ENCODE peak calls at places on chromosomes 16 and 17, in ten cellular contexts. Q, D, L, C, N, R, Y, W, I and E are unnamed samples.

GRCh38 chr16:4420703-4421102 is 4.3 kb upstream of the CORO7 start:
- DNase-seq in L (no peak), D (no peak), I (no peak), R (no peak), W (no peak), N (no peak), C (no peak), Y (no peak), Q (no peak), E (peak)

GRCh38 chr16:85316944-85317343 is 204.7 kb upstream of the CIBAR2 start:
- DNase-seq in W (no peak), L (no peak), Y (no peak), C (no peak), I (no peak), Q (no peak), N (no peak), D (no peak), R (no peak), E (no peak)

GRCh38 chr17:744937-745336 is 7.1 kb downstream of the GEMIN4 start:
- DNase-seq in C (no peak), Q (no peak), R (no peak), L (no peak), D (no peak), Y (no peak), N (no peak), W (no peak), I (no peak), E (no peak)

GRCh38 chr17:4672726-4673125 is 31.2 kb downstream of the PELP1 start:
- DNase-seq in W (no peak), L (no peak), Y (no peak), R (no peak), C (no peak), Q (no peak), I (no peak), D (no peak), N (no peak), E (no peak)

GRCh38 chr17:8629371-8630226 is 926 bp downstream of the MYH10 start:
- DNase-seq in N (peak), W (peak), Y (peak), L (peak), C (peak), R (peak), I (no peak), Q (peak), D (peak), E (no peak)

GRCh38 chr17:38761612-38762011 is 9.1 kb downstream of the PSMB3 start:
- DNase-seq in R (peak), Q (peak), Y (no peak), N (peak), L (peak), C (no peak), W (peak), D (peak), I (no peak), E (no peak)

GRCh38 chr16:56190903-56191806 is at the start of gene GNAO1:
- DNase-seq in L (peak), D (peak), N (peak), R (peak), I (peak), Q (peak), C (peak), Y (peak), W (peak), E (no peak)

GRCh38 chr16:8776193-8776592 is 21.2 kb downstream of the TMEM186 start:
- DNase-seq in N (no peak), R (no peak), Q (no peak), D (peak), L (no peak), W (no peak), C (no peak), Y (no peak), I (no peak), E (no peak)

GRCh38 chr16:30472328-30472942 is at the start of gene ITGAL:
- DNase-seq in W (no peak), D (no peak), N (no peak), Q (no peak), R (no peak), C (peak), Y (no peak), L (no peak), I (peak), E (peak)

GRCh38 chr16:49649013-49649785 is 206.7 kb downstream of the ZNF423 start:
- DNase-seq in L (no peak), Q (no peak), Y (no peak), N (peak), D (peak), C (no peak), W (no peak), I (no peak), R (no peak), E (no peak)

GRCh38 chr16:22255335-22255734 is 41.9 kb upstream of the POLR3E start:
- DNase-seq in L (no peak), D (no peak), Q (no peak), I (no peak), R (no peak), C (no peak), N (no peak), Y (no peak), W (no peak), E (no peak)

GRCh38 chr17:57032343-57032742 is 52.7 kb upstream of the AKAP1 start:
- DNase-seq in R (no peak), I (no peak), L (no peak), D (no peak), Q (no peak), C (peak), N (no peak), W (peak), Y (peak), E (no peak)

DNA sequence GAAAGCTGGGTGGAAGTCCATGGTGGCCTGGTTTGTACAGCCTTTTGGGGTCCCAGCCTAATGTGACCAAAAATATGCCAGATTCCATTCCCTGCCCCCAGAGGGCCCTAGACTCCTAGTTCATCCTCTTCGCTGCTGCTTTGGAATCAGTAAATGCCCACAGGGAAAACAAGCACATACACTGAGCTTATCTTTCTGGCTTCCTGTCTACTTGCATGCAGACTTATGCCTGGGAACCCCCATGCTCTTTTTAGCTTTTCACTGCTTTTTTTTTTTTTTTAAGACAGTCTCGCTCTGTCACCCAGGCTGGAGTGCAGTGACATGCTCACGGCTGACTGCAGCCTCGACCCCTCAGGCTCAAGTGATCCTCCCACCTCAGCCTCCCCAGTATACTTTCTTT is 6.2 kb upstream of the CD300LG start:
- DNase-seq in R (no peak), C (no peak), I (no peak), W (peak), N (peak), Y (no peak), Q (no peak), L (no peak), D (no peak), E (no peak)
- TF ChIP-seq CTCF in R (no peak), C (peak), I (no peak), W (peak), N (peak), Y (peak), Q (no peak), L (no peak), D (peak), E (peak)

GRCh38 chr16:55145771-55146603 is 178.0 kb upstream of the IRX6 start:
- DNase-seq in N (no peak), R (no peak), W (no peak), L (no peak), Y (no peak), Q (no peak), C (no peak), I (no peak), D (no peak), E (no peak)
- TF ChIP-seq CTCF in N (no peak), R (no peak), W (no peak), L (no peak), Y (no peak), Q (no peak), C (no peak), I (no peak), D (no peak), E (no peak)

DNA sequence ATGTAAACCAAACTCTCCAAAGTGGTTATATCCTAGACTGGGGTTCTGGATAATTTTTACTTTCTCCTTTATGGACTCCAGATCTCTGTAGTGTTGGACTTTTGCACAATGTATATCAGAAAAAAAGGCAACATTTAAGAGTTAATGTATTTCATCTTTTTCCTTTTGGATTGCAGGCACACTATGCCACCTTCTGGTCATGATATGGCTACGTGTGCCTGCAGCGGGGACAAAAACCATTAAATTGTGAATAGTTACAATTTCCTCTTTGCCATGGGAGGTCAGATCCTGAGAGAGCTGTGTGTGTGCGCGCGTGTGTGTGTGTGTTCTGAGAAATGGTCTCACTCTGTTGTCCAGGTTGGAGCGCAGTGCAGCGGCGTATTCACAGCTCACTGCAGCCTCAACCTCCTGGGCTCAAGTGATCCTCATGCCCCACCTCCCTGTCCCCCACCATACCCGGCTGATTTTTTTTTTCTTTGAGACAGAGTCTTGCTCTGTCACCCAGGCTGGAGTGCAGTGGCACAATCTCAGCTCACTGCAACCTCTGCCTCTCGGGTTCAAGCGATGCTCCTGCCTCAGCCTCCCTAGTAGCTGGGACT is 4.3 kb upstream of the SGF29 start:
- DNase-seq in R (peak), C (no peak), Y (no peak), W (no peak), D (peak), I (no peak), N (peak), Q (peak), L (no peak), E (no peak)
- TF ChIP-seq CTCF in R (peak), C (peak), Y (peak), W (peak), D (peak), I (peak), N (peak), Q (peak), L (no peak), E (peak)

GRCh38 chr17:60391419-60392041 is 403 bp downstream of the USP32 start:
- DNase-seq in C (no peak), D (no peak), I (no peak), R (no peak), N (no peak), Y (no peak), L (peak), Q (peak), W (peak), E (no peak)

GRCh38 chr17:60390881-60391418 is 983 bp downstream of the USP32 start:
- DNase-seq in Y (no peak), D (peak), N (peak), W (peak), C (no peak), I (peak), Q (peak), R (peak), L (no peak), E (no peak)

GRCh38 chr17:60393840-60394529 is 2.1 kb upstream of the USP32 start:
- DNase-seq in L (no peak), R (no peak), D (no peak), Q (no peak), C (no peak), Y (no peak), I (no peak), W (peak), N (no peak), E (no peak)

GRCh38 chr17:60392845-60393702 is 1.1 kb upstream of the USP32 start:
- DNase-seq in D (peak), I (peak), N (peak), C (no peak), Q (peak), W (peak), L (no peak), R (peak), Y (no peak), E (no peak)

DNA sequence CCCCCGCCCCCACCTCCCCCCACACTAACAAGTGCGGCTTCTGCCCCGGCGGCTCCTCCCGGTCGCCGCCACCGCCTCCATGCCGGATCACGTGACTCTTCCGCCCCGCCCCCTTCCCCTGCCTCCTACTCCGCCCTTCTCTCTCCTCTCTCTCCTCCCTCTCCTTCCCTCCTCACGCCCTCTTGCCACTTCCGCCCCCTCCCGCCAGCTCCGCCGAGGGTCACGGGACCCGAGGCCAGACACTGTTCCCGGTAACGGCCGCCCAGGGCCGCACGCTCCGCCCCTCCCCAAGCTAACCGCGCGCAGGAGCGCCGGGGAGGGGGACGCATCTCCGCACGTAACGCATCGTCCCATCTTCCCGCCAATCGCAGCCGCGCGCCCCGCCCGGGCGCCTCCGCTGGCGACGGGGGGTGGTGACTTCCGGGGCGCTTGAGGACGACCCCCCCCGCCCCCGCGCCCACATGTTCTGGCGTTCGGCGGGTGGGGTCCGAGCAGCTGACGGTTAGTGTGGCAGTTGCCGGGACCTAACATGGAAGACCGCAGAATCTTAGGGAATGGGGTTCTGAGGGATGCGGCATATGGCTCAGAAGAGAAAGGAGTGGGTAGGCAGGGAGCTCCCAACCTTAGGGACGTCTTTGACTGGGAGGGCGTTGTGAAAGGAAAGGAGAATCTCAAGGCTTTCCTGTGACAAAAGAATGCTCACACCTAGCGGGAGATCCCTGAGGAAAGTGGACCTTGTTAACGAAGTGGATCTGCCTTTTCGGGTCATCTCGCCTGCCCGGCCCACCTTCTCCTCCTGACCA is at the start of gene USP32:
- DNase-seq in N (peak), Q (peak), L (peak), D (peak), Y (peak), R (peak), C (peak), I (peak), W (peak), E (peak)
- TF ChIP-seq CTCF in N (no peak), Q (peak), L (no peak), D (peak), Y (peak), R (peak), C (peak), I (peak), W (peak), E (peak)

GRCh38 chr17:77266891-77267341 is 126.1 kb downstream of the SEC14L1 start:
- DNase-seq in Y (no peak), L (peak), W (peak), I (no peak), C (no peak), R (no peak), N (no peak), D (peak), Q (no peak), E (peak)
- TF ChIP-seq CTCF in Y (no peak), L (peak), W (peak), I (no peak), C (no peak), R (no peak), N (peak), D (peak), Q (no peak), E (peak)

DNA sequence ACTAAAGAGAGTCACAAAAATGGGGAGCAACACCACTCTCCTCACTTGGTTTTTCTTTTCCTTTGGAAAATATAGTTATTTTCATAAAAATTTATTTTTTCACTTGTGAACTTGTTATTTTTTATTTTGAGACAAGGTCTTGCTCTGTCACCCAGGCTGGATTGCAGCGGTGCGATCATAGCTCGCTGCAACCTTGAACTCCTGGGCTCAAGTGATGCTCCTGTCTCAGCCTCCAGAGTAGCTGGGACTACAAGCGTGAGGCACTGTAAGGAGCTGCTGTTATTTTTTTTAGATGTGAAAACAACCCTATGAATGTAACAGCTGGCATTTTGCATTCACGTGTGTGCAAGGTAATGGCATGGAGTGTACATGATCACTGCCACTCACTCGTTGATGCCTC is 24.9 kb downstream of the LRRC75A start:
- DNase-seq in C (no peak), R (no peak), Y (no peak), D (no peak), I (no peak), N (no peak), W (no peak), Q (no peak), L (no peak), E (no peak)
- TF ChIP-seq CTCF in C (no peak), R (no peak), Y (no peak), D (no peak), I (no peak), N (no peak), W (no peak), Q (no peak), L (no peak), E (no peak)

DNA sequence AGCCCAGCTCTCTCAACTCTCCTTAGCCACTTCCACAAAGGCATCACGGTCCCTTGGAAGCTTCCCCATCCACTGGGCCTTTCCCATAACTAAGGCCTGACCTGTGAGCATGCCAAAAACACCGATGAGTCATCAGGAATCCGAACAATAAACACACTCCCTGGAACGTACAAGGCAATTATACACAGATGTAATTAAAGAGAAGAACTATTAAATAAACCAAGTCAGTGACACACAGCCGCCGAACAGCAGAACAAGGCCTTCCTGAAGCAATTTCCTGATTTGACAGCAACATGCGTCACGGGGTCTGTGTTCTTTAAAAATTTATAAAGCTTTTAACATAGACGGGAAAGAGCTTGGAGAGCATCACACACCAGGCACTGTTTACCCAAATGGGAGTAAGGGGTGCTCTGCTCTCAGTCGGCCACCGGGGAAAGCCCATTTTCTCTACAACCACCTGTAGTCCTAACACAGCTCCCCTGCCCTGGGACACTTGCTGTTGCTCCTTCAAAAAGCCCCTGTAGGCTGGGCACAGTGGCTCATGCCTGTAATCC is 29.4 kb downstream of the COG7 start:
- DNase-seq in W (no peak), Q (peak), Y (peak), N (peak), D (peak), C (peak), I (no peak), L (no peak), R (peak), E (no peak)
- TF ChIP-seq CTCF in W (no peak), Q (no peak), Y (no peak), N (no peak), D (no peak), C (no peak), I (no peak), L (no peak), R (no peak), E (no peak)

GRCh38 chr17:75771334-75772281 is 6.6 kb upstream of the GALK1 start:
- DNase-seq in L (no peak), W (no peak), R (no peak), I (no peak), D (peak), N (peak), Q (no peak), C (no peak), Y (peak), E (no peak)
- TF ChIP-seq CTCF in L (no peak), W (no peak), R (peak), I (no peak), D (peak), N (peak), Q (peak), C (peak), Y (no peak), E (no peak)

GRCh38 chr16:77158293-77158692 is 32.7 kb upstream of the MON1B start:
- DNase-seq in I (no peak), Y (no peak), L (no peak), Q (no peak), W (no peak), D (no peak), R (no peak), C (no peak), N (no peak), E (no peak)
- TF ChIP-seq CTCF in I (no peak), Y (no peak), L (no peak), Q (no peak), W (no peak), D (no peak), R (no peak), C (no peak), N (no peak), E (no peak)

GRCh38 chr17:81371910-81372760 is 23.1 kb upstream of the BAHCC1 start:
- DNase-seq in D (no peak), N (peak), R (no peak), W (peak), L (peak), Q (peak), C (peak), Y (no peak), I (no peak), E (peak)
- TF ChIP-seq CTCF in D (peak), N (peak), R (peak), W (peak), L (no peak), Q (peak), C (peak), Y (no peak), I (no peak), E (peak)